ENCODE peak calls at places on chromosomes 2 and 18, in eight cellular contexts. R, C, G, S, P, Q, X and A are unnamed samples.
A peak's percentile ranks its signal among the peaks of the same experiment; 100 is the strongest.

GRCh38 chr18:10120622-10121021 is 206.8 kb downstream of the VAPA start:
- DNase-seq in P (no peak), Q (no peak), C (no peak), X (no peak), R (no peak), G (no peak), S (no peak), A (peak; percentile 45)

GRCh38 chr18:63708650-63709049 is 5.9 kb downstream of the SERPINB11 start:
- DNase-seq in Q (no peak), X (peak; percentile 3), G (peak; percentile 96), C (no peak), R (no peak), S (no peak), P (no peak), A (peak; percentile 23)

GRCh38 chr2:209456489-209456888 is 32.6 kb downstream of the MAP2 start:
- DNase-seq in C (no peak), G (no peak), X (no peak), R (no peak), Q (no peak), S (no peak), P (no peak), A (no peak)

GRCh38 chr2:105143467-105144127 is 97.9 kb upstream of the GPR45 start:
- DNase-seq in P (no peak), S (peak; percentile 20), G (no peak), X (no peak), C (no peak), R (no peak), Q (no peak), A (no peak)

GRCh38 chr2:100726866-100727265 is 93.1 kb upstream of the NPAS2 start:
- DNase-seq in S (no peak), Q (no peak), G (no peak), C (no peak), X (no peak), P (no peak), R (no peak), A (no peak)

GRCh38 chr2:231039821-231040364 is 2.6 kb downstream of the C2orf72 start:
- DNase-seq in S (no peak), G (no peak), R (no peak), Q (no peak), X (no peak), P (no peak), C (no peak), A (peak; percentile 33)

GRCh38 chr2:127469051-127469450 is 50.8 kb downstream of the PROC start:
- DNase-seq in R (no peak), Q (no peak), P (no peak), G (no peak), X (no peak), C (no peak), S (no peak), A (no peak)

GRCh38 chr18:59696311-59697235 is 650 bp downstream of the CCBE1 start:
- DNase-seq in C (no peak), R (no peak), Q (peak; percentile 10), P (peak; percentile 47), X (peak; percentile 54), G (peak; percentile 59), S (peak; percentile 17), A (peak; percentile 67)

GRCh38 chr18:75204262-75204977 is 4.5 kb downstream of the PTGR3 start:
- DNase-seq in G (peak; percentile 36), Q (peak; percentile 31), C (no peak), X (peak; percentile 36), S (peak; percentile 62), R (no peak), P (peak; percentile 28), A (peak; percentile 61)

GRCh38 chr2:60523987-60524386 is 29.5 kb downstream of the BCL11A start:
- DNase-seq in Q (no peak), G (no peak), S (no peak), C (no peak), P (no peak), X (no peak), R (no peak), A (no peak)

GRCh38 chr2:55926974-55927373 is 3.4 kb upstream of the EFEMP1 start:
- DNase-seq in S (no peak), Q (no peak), C (no peak), P (no peak), R (no peak), G (no peak), X (no peak), A (no peak)

GRCh38 chr2:109065335-109065734 is 63.7 kb upstream of the SH3RF3 start:
- DNase-seq in P (peak; percentile 80), G (no peak), C (no peak), Q (no peak), S (peak; percentile 88), R (no peak), X (peak; percentile 7), A (no peak)

GRCh38 chr2:163644238-163644637 is 91.6 kb downstream of the FIGN start:
- DNase-seq in X (no peak), S (no peak), C (no peak), P (no peak), G (no peak), R (no peak), Q (no peak), A (no peak)
- TF ChIP-seq CTCF in X (no peak), S (no peak), C (no peak), P (no peak), G (no peak), R (no peak), Q (no peak), A (no peak)

GRCh38 chr2:51807229-51807628 is 775.3 kb upstream of the NRXN1 start:
- DNase-seq in Q (no peak), S (no peak), P (no peak), X (no peak), G (no peak), R (no peak), C (no peak), A (no peak)
- H3K4me3 ChIP-seq in Q (no peak overlapping the region), S (no peak overlapping the region), P (no peak overlapping the region), X (no peak overlapping the region), G (no peak overlapping the region), R (no peak overlapping the region), C (no peak overlapping the region), A (no peak overlapping the region)

GRCh38 chr2:148568597-148568996 is 76.0 kb upstream of the EPC2 start:
- DNase-seq in X (no peak), P (no peak), S (no peak), Q (no peak), C (no peak), G (no peak), R (no peak), A (no peak)

GRCh38 chr2:148567716-148568115 is 76.8 kb upstream of the EPC2 start:
- DNase-seq in Q (no peak), X (no peak), P (no peak), R (no peak), S (no peak), G (no peak), C (no peak), A (no peak)

GRCh38 chr2:148561389-148561788 is 83.2 kb upstream of the EPC2 start:
- DNase-seq in R (no peak), Q (no peak), X (no peak), P (no peak), S (no peak), C (no peak), G (no peak), A (no peak)

GRCh38 chr2:148569221-148569620 is 75.3 kb upstream of the EPC2 start:
- DNase-seq in P (no peak), S (no peak), X (no peak), G (no peak), R (no peak), C (no peak), Q (no peak), A (no peak)

GRCh38 chr2:148565272-148565894 is 79.2 kb upstream of the EPC2 start:
- DNase-seq in R (no peak), Q (no peak), P (no peak), C (no peak), G (no peak), X (peak; percentile 15), S (no peak), A (peak; percentile 5)
- TF ChIP-seq CTCF in R (no peak), Q (no peak), P (no peak), C (no peak), G (no peak), X (peak; percentile 19), S (no peak), A (peak; percentile 28)

GRCh38 chr2:66426250-66427064 is 8.5 kb upstream of the MEIS1 start:
- DNase-seq in R (peak; percentile 44), C (no peak), P (no peak), G (no peak), S (no peak), Q (no peak), X (no peak), A (no peak)
- H3K4me3 ChIP-seq in R (no peak overlapping the region), C (peak overlapping the region; percentile 42), P (no peak overlapping the region), G (peak overlapping the region; percentile 50), S (no peak overlapping the region), Q (peak overlapping the region; percentile 46), X (no peak overlapping the region), A (peak overlapping the region; percentile 49)